ENCODE peak calls at places on chromosome 13, in four cellular contexts. O is H1, U is HepG2, W is K562. P is an unnamed sample.

GRCh38 chr13:42028113-42028799 is 20.2 kb upstream of the DGKH start:
- DNase-seq in O (no peak), U (peak; percentile 68), W (no peak), P (no peak)

GRCh38 chr13:84445776-84446175 is 563.5 kb upstream of the SLITRK1 start:
- DNase-seq in O (no peak), W (no peak), U (no peak), P (no peak)

GRCh38 chr13:90696254-90696653 is 651.2 kb upstream of the MIR17HG start:
- DNase-seq in W (no peak), U (no peak), O (no peak), P (no peak)

GRCh38 chr13:91554101-91554500 is 155.7 kb downstream of the GPC5 start:
- DNase-seq in W (no peak), U (no peak), O (no peak), P (no peak)

GRCh38 chr13:85277753-85278152 is 521.5 kb downstream of the SLITRK6 start:
- DNase-seq in O (no peak), U (peak; percentile 2), W (no peak), P (no peak)

GRCh38 chr13:102847272-102848234 is 1.7 kb downstream of the ERCC5 start:
- DNase-seq in O (no peak), W (no peak), U (no peak), P (peak; percentile 19)

GRCh38 chr13:93689333-93689732 is 462.7 kb downstream of the GPC6 start:
- DNase-seq in W (no peak), O (no peak), U (no peak), P (no peak)

GRCh38 chr13:98442391-98443230 is 134.3 kb downstream of the STK24 start:
- DNase-seq in W (no peak), O (no peak), U (no peak), P (no peak)

GRCh38 chr13:51804295-51805172 is 571 bp upstream of the DHRS12 start:
- DNase-seq in U (no peak), O (no peak), W (no peak), P (no peak)

GRCh38 chr13:51921790-51922740 is 60.3 kb downstream of the CCDC70 start:
- DNase-seq in U (no peak), O (no peak), W (peak; percentile 71), P (no peak)

GRCh38 chr13:37868691-37869505 is 674 bp downstream of the TRPC4 start:
- DNase-seq in W (no peak), U (no peak), O (peak; percentile 66), P (no peak)

GRCh38 chr13:24625870-24626419 is 54.3 kb upstream of the ATP12A start:
- DNase-seq in O (no peak), W (no peak), U (no peak), P (no peak)

GRCh38 chr13:45231722-45232121 is 30.9 kb upstream of the KCTD4 start:
- DNase-seq in O (no peak), U (no peak), W (no peak), P (no peak)

GRCh38 chr13:51759240-51759639 is 44.7 kb downstream of the DHRS12 start:
- DNase-seq in W (no peak), O (no peak), U (no peak), P (no peak)

GRCh38 chr13:72390909-72391308 is 336.5 kb downstream of the MZT1 start:
- DNase-seq in W (no peak), U (peak; percentile 10), O (no peak), P (peak; percentile 48)

GRCh38 chr13:75554981-75555380 is 5.4 kb downstream of the UCHL3 start:
- DNase-seq in U (no peak), W (no peak), O (no peak), P (no peak)

GRCh38 chr13:107847406-107847805 is 367.9 kb downstream of the LIG4 start:
- DNase-seq in W (no peak), U (no peak), O (no peak), P (no peak)

GRCh38 chr13:109274188-109274821 is 512.1 kb downstream of the IRS2 start:
- DNase-seq in U (no peak), W (no peak), O (no peak), P (no peak)

GRCh38 chr13:70171151-70171550 is 62.9 kb upstream of the KLHL1 start:
- DNase-seq in U (no peak), W (no peak), O (no peak), P (no peak)

GRCh38 chr13:24253520-24254150 is 55.7 kb upstream of the C1QTNF9 start:
- DNase-seq in O (no peak), W (no peak), U (no peak), P (no peak)

GRCh38 chr13:78460176-78460575 is 143.2 kb downstream of the POU4F1 start:
- DNase-seq in O (no peak), W (no peak), U (no peak), P (no peak)

GRCh38 chr13:113224486-113224885 is 15.1 kb downstream of the CUL4A start:
- DNase-seq in O (no peak), U (no peak), W (no peak), P (no peak)

GRCh38 chr13:27406178-27406939 is 18.1 kb upstream of the GTF3A start:
- DNase-seq in W (peak; percentile 30), O (no peak), U (peak; percentile 43), P (no peak)

GRCh38 chr13:26508885-26509284 is 48.6 kb upstream of the WASF3 start:
- DNase-seq in W (no peak), O (no peak), U (no peak), P (no peak)

GRCh38 chr13:106182404-106182803 is 353.1 kb downstream of the EFNB2 start:
- DNase-seq in O (no peak), U (no peak), W (no peak), P (peak; percentile 35)

GRCh38 chr13:28429685-28430290 is 65.1 kb downstream of the FLT1 start:
- DNase-seq in O (no peak), W (no peak), U (no peak), P (no peak)

DNA sequence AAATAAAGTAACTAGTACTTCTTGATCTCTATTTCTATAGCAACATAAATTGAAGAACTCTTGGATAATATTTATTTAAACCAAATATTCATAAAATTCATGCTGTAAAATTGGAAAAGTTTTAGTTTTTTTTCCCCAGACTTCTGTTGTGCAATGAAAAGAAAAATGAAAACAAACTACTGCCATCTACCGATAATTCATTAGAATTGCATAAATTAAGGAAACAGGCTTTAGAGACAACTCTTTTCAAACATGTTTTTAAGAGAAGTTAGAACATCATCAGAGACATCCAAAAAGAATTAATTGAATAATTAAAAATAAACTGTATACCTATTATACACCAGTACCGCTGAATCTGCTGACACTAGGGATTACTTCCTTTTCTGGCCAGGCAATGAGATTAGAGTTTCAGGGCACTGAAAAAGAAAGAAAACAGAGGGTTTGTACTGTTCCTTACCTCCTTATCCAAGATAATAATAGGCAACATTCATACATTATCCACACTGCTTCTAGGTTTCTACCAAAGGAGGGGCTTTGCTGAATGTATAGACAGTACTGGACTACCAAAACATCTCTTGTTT is 4.9 kb downstream of the CCDC122 start:
- DNase-seq in O (no peak), W (peak; percentile 4), U (no peak), P (no peak)
- TF ChIP-seq FOSL1 in O (no peak), W (no peak), U (no peak), P (no peak)

GRCh38 chr13:62185631-62186256 is 770.1 kb upstream of the PCDH20 start:
- DNase-seq in U (no peak), O (no peak), W (no peak), P (no peak)
- TF ChIP-seq FOSL1 in U (no peak), O (no peak), W (no peak), P (no peak)

DNA sequence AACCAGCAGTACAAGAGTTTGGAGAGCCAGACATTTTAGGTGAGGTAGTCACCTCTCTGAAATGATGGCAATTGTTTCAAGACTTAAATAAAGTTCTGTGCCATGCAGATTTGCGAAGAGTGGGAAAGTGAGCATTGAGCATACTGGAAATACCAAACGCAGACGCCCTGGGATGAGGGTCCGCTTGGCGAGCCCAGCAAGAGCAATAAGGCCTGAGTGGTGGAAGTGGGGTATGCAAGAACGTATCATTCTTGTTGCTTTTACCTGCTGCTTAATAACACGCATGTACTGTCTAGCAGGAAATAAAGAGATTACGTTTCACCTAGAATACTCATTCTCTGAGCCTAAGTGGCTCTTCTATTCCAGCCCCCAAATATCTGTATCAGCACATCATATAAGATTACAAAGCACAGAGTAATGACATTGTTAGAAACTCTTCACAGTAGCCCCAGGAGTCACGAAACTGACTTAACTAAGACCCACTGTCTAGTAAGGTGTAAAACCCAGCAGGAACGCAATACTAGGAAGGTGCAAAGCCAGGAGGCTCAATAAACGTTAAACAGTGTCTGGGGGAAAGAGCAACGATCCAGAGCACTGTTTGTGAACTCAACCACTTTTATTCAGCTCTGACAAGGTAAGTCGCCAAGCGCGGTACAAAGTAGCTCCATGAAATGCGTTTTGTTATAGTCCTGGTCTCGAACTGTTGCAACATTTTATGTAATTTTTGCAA is 1.3 kb downstream of the RCBTB2 start:
- DNase-seq in O (no peak), W (no peak), U (peak; percentile 13), P (no peak)
- TF ChIP-seq FOSL1 in O (no peak), W (no peak), U (no peak), P (no peak)

GRCh38 chr13:64770743-64771142 is 2459.4 kb downstream of the PCDH9 start:
- DNase-seq in O (no peak), W (no peak), U (no peak), P (no peak)

DNA sequence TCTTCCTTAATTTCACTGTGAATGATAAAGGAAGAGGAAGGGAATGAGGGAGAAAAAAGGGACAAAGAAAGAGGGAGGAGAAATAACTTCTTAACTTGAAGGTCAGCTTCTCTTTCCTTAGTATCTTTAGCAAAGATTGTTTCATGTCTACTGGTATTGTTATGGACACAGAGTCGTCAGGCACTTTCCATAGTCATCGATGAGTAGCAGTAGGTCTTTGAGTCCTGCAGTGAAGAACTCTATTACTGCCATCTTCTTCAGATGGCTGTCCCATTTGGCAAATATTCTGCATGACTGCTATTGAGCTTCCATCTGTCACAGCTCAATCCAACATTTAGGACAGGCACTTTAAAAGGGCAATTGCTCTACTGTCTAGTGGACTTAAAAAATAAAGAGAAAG is 2463.1 kb downstream of the PCDH9 start:
- DNase-seq in U (no peak), W (no peak), O (no peak), P (no peak)
- TF ChIP-seq FOSL1 in U (no peak), W (no peak), O (no peak), P (no peak)